ENCODE peak calls at places on chromosomes 11 and 22, in four cellular contexts. M, J, T and B are unnamed samples.

GRCh38 chr11:60469723-60470122 is 14.1 kb downstream of the MS4A1 start:
- DNase-seq in J (no peak), M (no peak), T (no peak), B (no peak)

GRCh38 chr11:19437760-19438159 is 197.0 kb upstream of the E2F8 start:
- DNase-seq in J (no peak), M (no peak), T (no peak), B (no peak)

GRCh38 chr11:102047305-102047924 is at the start of gene CFAP300:
- DNase-seq in J (peak), M (peak), T (peak), B (peak)

GRCh38 chr22:31244044-31244942 is 32.2 kb downstream of the LIMK2 start:
- DNase-seq in T (peak), J (peak), M (no peak), B (peak)

GRCh38 chr11:124928942-124929663 is 6.7 kb downstream of the HEPACAM start:
- DNase-seq in M (no peak), J (no peak), T (no peak), B (no peak)

GRCh38 chr11:29641201-29641600 is 375.6 kb downstream of the KCNA4 start:
- DNase-seq in J (no peak), M (no peak), T (no peak), B (no peak)

GRCh38 chr11:11626128-11626527 is 4.3 kb upstream of the GALNT18 start:
- DNase-seq in M (no peak), T (no peak), J (no peak), B (no peak)

GRCh38 chr11:76047231-76047630 is 159.1 kb downstream of the WNT11 start:
- DNase-seq in T (no peak), J (no peak), M (no peak), B (no peak)

GRCh38 chr22:17929909-17930308 is 94.5 kb downstream of the MICAL3 start:
- DNase-seq in T (no peak), M (no peak), J (no peak), B (no peak)

GRCh38 chr11:44989831-44990566 is 39.3 kb upstream of the TP53I11 start:
- DNase-seq in J (no peak), M (no peak), T (no peak), B (peak)

GRCh38 chr22:37763012-37763411 is 44.7 kb upstream of the GCAT start:
- DNase-seq in T (no peak), M (no peak), J (no peak), B (no peak)

GRCh38 chr22:39927544-39927943 is 26.7 kb downstream of the GRAP2 start:
- DNase-seq in T (peak), M (peak), J (no peak), B (no peak)

GRCh38 chr11:86460461-86461404 is 86.0 kb downstream of the CCDC81 start:
- DNase-seq in J (no peak), T (no peak), M (no peak), B (no peak)

GRCh38 chr11:65646921-65647701 is 9.2 kb downstream of the SIPA1 start:
- DNase-seq in J (no peak), T (peak), M (no peak), B (peak)

GRCh38 chr22:37633693-37634504 is 5.6 kb upstream of the SH3BP1 start:
- DNase-seq in M (peak), J (peak), T (peak), B (peak)

GRCh38 chr11:119423459-119424254 is 685 bp upstream of the THY1 start:
- DNase-seq in T (no peak), J (no peak), M (no peak), B (no peak)

GRCh38 chr22:23243006-23243573 is 62.8 kb downstream of the BCR start:
- DNase-seq in M (peak), T (peak), J (peak), B (no peak)

GRCh38 chr11:128890543-128891409 is at the start of gene KCNJ5:
- DNase-seq in T (peak), M (no peak), J (no peak), B (peak)

GRCh38 chr11:126054882-126055281 is 7.8 kb downstream of the CDON start:
- DNase-seq in M (no peak), T (no peak), J (no peak), B (no peak)
- TF ChIP-seq TEAD4 in M (no peak), T (no peak), J (no peak), B (no peak)

DNA sequence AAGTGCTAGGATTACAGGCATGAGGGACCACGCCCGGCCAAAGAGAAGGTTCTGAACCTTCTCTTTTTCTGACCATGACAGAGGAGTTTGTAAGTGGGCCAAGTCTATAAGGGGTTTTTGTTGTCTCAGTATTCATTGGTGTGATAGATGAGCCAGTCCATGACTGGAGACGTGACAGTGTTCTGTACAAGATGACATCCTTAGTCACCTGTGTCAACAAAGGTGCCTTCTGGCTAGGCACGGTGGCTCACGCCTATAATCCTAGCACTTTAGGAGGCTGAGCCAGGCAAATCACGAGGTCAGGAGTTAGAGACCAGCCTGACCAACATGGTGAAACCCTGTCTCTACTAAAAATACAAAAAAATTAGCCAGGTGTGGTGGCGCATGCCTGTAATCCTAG is 4.2 kb upstream of the KLHL22 start:
- DNase-seq in T (no peak), J (no peak), M (no peak), B (no peak)
- TF ChIP-seq TEAD4 in T (no peak), J (no peak), M (no peak), B (no peak)

GRCh38 chr11:46271875-46272815 is 5.3 kb upstream of the CREB3L1 start:
- DNase-seq in J (no peak), T (no peak), M (no peak), B (no peak)

GRCh38 chr11:46271407-46271806 is 6.1 kb upstream of the CREB3L1 start:
- DNase-seq in J (no peak), M (no peak), T (no peak), B (no peak)

GRCh38 chr11:46272816-46273427 is 4.5 kb upstream of the CREB3L1 start:
- DNase-seq in J (no peak), M (peak), T (no peak), B (no peak)

GRCh38 chr11:46275964-46276641 is 1.4 kb upstream of the CREB3L1 start:
- DNase-seq in J (no peak), M (no peak), T (no peak), B (no peak)

GRCh38 chr11:46273511-46274205 is 3.8 kb upstream of the CREB3L1 start:
- DNase-seq in M (peak), T (no peak), J (no peak), B (no peak)
- TF ChIP-seq TEAD4 in M (no peak), T (no peak), J (no peak), B (no peak)

DNA sequence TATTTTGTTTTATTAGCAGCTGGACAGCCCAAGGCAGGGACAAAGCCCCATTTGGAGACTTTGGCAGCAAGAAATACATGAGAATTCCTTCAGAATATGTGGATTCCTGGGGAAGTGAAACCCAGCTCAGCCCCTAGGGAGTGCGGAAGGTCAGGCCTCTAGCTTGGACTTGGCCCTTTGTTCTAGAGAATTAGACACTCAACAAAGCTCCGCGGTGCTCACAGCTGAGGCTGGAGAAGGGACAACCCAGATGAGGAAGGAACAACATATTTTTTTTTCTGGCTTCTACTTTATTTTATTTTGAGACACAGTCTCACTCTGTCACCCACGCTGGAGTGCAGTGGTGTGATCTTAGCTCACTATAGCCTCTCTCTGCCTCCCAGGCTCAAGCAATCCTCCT is 44.7 kb upstream of the SEPTIN5 start:
- DNase-seq in J (no peak), M (peak), T (no peak), B (no peak)
- TF ChIP-seq TEAD4 in J (no peak), M (no peak), T (no peak), B (no peak)